ENCODE peak calls at places on chromosomes 2 and 18, in ten cellular contexts. L, P, W, O, E, C, M, A, U and G are unnamed samples.

GRCh38 chr2:96146151-96146880 is 1.1 kb upstream of the DUSP2 start:
- DNase-seq in L (peak; percentile 41), U (peak; percentile 77), W (no peak), O (peak; percentile 57), P (no peak), E (peak; percentile 58), M (no peak), C (peak; percentile 78), A (peak; percentile 41), G (peak; percentile 43)

GRCh38 chr2:30191831-30192271 is 39.5 kb upstream of the LBH start:
- DNase-seq in W (no peak), E (no peak), U (no peak), P (no peak), M (no peak), O (no peak), C (no peak), L (no peak), A (no peak), G (no peak)

GRCh38 chr2:230814616-230815015 is 50.1 kb upstream of the ITM2C start:
- DNase-seq in E (no peak), M (no peak), O (no peak), C (peak; percentile 55), L (no peak), A (peak; percentile 54), P (no peak), U (no peak), W (no peak), G (peak; percentile 61)

GRCh38 chr2:228556707-228557106 is 375.2 kb upstream of the SPHKAP start:
- DNase-seq in P (no peak), W (no peak), M (no peak), E (no peak), U (peak; percentile 2), A (peak; percentile 3), L (no peak), O (no peak), C (no peak), G (peak; percentile 8)

GRCh38 chr2:2826209-2826551 is 495.1 kb upstream of the MYT1L start:
- DNase-seq in C (peak; percentile 32), M (no peak), E (no peak), O (no peak), L (no peak), A (no peak), W (no peak), P (no peak), U (no peak), G (no peak)

GRCh38 chr18:12067671-12068070 is 26.0 kb upstream of the ANKRD62 start:
- DNase-seq in M (no peak), P (no peak), A (no peak), E (no peak), W (no peak), U (no peak), O (no peak), C (no peak), L (no peak), G (no peak)

GRCh38 chr2:6524678-6525367 is 340.9 kb downstream of the CMPK2 start:
- DNase-seq in L (no peak), E (no peak), A (no peak), C (no peak), O (no peak), U (peak; percentile 93), W (no peak), M (peak; percentile 37), P (no peak), G (no peak)

GRCh38 chr2:4528773-4529172 is 825.4 kb downstream of the DCDC2C start:
- DNase-seq in C (no peak), P (no peak), W (no peak), L (no peak), O (no peak), E (no peak), U (no peak), A (no peak), M (no peak), G (no peak)

GRCh38 chr2:172845008-172845670 is 109.5 kb downstream of the RAPGEF4 start:
- DNase-seq in W (no peak), O (no peak), L (no peak), P (no peak), A (no peak), E (no peak), M (no peak), C (no peak), U (no peak), G (no peak)

GRCh38 chr18:74589021-74589420 is 8.6 kb upstream of the ZNF407 start:
- DNase-seq in W (no peak), L (no peak), P (no peak), C (no peak), U (no peak), O (no peak), M (no peak), A (no peak), E (no peak), G (no peak)

DNA sequence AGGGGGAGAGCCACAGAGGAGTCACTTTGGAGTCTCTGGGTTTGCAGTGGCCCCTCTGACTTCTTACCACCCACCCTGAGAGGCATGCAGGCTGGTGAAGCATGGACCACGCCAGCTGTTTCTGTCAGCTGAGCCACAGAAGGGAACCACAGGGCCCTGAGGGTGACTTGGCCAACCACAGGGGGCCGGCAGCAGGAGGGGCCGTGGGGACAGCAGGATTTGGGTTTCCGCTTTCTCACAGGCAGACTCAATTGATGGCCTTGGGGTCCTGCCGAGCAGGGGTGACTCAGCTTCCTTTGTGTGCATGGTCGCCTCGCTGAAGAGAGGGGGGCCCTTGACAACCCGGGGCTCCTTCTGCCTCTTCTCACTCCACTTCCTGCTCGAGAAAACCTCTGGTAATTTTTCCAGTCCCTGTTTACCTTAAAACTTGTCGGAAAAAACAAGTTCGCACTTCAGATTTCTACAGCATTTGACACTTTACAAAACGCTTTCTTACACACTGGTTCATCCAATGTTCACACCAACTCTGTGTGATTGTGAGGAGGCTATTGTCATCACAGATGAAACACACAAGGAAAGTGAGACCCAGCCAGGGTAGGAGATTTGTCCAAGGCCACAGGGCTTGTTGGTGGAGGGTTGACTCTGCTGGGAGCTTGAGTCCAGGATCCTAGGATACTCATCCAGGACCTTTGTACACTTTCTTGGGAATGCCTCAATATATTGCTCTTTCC is 311.2 kb downstream of the LPIN1 start:
- DNase-seq in P (no peak), W (no peak), O (peak; percentile 25), M (no peak), L (no peak), U (peak; percentile 61), A (no peak), C (peak; percentile 13), E (no peak), G (no peak)
- H3K4me3 ChIP-seq in P (no peak overlapping the region), W (no peak overlapping the region), O (no peak overlapping the region), M (no peak overlapping the region), L (no peak overlapping the region), U (no peak overlapping the region), A (no peak overlapping the region), C (no peak overlapping the region), E (no peak overlapping the region), G (no peak overlapping the region)

DNA sequence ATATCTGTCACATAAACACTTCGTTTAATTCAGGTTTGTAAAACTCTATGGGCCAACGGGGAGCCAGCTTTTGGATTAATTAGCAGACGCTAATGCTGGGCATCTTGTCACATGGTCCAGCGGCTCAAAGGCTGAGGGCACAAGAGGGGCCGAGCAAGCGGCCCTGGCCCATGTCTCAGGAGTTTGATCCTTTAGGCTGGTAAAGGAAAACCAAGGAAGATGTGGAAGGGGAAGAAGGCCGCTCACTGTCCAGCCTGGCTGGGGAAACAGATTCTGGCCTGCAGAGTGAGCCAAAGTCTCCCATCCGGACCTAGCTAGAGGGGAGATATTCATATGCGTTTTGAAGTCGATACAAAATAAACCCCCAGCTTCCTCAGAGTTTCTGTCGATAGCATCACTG is 248.6 kb upstream of the SIX2 start:
- DNase-seq in L (no peak), U (no peak), M (no peak), C (peak; percentile 38), P (no peak), A (no peak), O (no peak), E (no peak), W (no peak), G (no peak)
- H3K4me3 ChIP-seq in L (no peak overlapping the region), U (no peak overlapping the region), M (no peak overlapping the region), C (no peak overlapping the region), P (no peak overlapping the region), A (no peak overlapping the region), O (no peak overlapping the region), E (no peak overlapping the region), W (no peak overlapping the region), G (no peak overlapping the region)

GRCh38 chr2:113757059-113757657 is 716 bp upstream of the SLC35F5 start:
- DNase-seq in L (no peak), W (no peak), M (no peak), C (no peak), A (no peak), E (no peak), P (no peak), O (no peak), U (no peak), G (no peak)

GRCh38 chr2:113754989-113755689 is 1.3 kb downstream of the SLC35F5 start:
- DNase-seq in E (no peak), W (no peak), A (peak; percentile 25), U (peak; percentile 30), L (no peak), C (no peak), M (no peak), O (no peak), P (no peak), G (peak; percentile 22)

GRCh38 chr2:113755690-113756063 is 765 bp downstream of the SLC35F5 start:
- DNase-seq in A (peak; percentile 8), C (peak; percentile 16), U (peak; percentile 25), E (no peak), W (no peak), P (peak; percentile 4), M (no peak), L (no peak), O (no peak), G (no peak)

GRCh38 chr2:113756088-113757058 is at the start of gene SLC35F5:
- DNase-seq in W (peak; percentile 89), P (peak; percentile 90), E (peak; percentile 91), O (peak; percentile 95), M (no peak), C (peak; percentile 94), A (peak; percentile 94), U (peak; percentile 86), L (peak; percentile 87), G (peak; percentile 90)

DNA sequence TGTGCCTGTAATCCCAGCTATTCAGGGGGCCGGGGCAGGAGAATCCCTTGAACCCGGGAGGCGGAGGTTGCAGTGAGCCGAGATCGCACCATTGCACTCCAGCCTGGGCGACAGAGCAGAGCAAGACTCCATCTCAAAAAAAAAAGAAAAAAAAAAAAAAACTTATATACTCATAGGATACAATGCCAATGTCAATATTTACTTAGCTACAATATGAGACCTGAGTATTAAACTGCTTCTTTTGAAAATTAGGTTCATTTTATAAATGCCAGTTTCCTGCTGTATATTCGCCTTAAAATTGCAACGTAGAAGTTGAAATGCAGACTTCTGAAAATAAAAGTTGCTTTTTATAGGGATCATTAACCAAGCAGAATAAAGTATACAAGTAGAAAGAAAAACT is 2.3 kb downstream of the SLC35F5 start:
- DNase-seq in O (no peak), E (no peak), C (no peak), U (no peak), L (no peak), W (no peak), M (no peak), P (no peak), A (no peak), G (no peak)
- H3K4me3 ChIP-seq in O (peak overlapping the region; percentile 84), E (no peak overlapping the region), C (no peak overlapping the region), U (peak overlapping the region; percentile 94), L (peak overlapping the region; percentile 99), W (no peak overlapping the region), M (peak overlapping the region; percentile 93), P (no peak overlapping the region), A (no peak overlapping the region), G (no peak overlapping the region)

DNA sequence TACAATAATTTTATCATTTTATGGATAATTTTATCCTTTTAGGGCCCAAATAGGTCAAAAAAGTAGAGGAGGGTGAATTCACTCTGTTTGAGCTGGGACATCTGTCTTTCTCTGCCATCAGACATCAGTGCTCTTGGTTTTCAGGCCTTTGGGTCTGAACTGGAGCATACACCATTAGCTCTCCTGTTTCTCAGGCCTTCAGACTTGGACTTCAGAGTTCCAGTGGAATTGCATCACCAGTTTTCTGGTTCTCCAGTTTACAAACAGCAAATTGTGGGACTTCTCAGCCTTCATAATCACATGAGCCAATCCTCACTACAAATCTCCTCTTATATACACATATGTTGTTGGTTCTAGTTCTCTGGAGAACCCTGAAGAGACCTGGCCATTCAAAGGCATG is 33.9 kb downstream of the CRYGD start:
- DNase-seq in M (no peak), O (no peak), E (no peak), L (no peak), A (no peak), P (no peak), U (no peak), C (no peak), W (no peak), G (no peak)
- H3K4me3 ChIP-seq in M (no peak overlapping the region), O (no peak overlapping the region), E (no peak overlapping the region), L (no peak overlapping the region), A (no peak overlapping the region), P (no peak overlapping the region), U (no peak overlapping the region), C (no peak overlapping the region), W (no peak overlapping the region), G (no peak overlapping the region)